ENCODE peak calls at places on chromosomes 1 and 21, in nine cellular contexts. A, V, K, R, C, W, J, I and X are unnamed samples.

GRCh38 chr1:25795955-25796806 is 3.8 kb upstream of the SELENON start:
- DNase-seq in A (no peak), C (no peak), R (peak), J (no peak), K (peak), W (no peak), V (no peak), I (no peak), X (no peak)

GRCh38 chr1:41849211-41849759 is 69.4 kb downstream of the HIVEP3 start:
- DNase-seq in A (no peak), I (no peak), J (no peak), K (no peak), R (no peak), W (no peak), C (no peak), V (no peak), X (no peak)

GRCh38 chr1:20154306-20154831 is 15.2 kb downstream of the PLA2G2F start:
- DNase-seq in I (no peak), C (no peak), V (no peak), J (no peak), A (no peak), K (no peak), R (no peak), W (no peak), X (no peak)

GRCh38 chr1:172646653-172647052 is 12.2 kb upstream of the FASLG start:
- DNase-seq in W (no peak), V (no peak), J (no peak), A (no peak), I (no peak), R (no peak), C (no peak), K (no peak), X (no peak)

GRCh38 chr1:15900662-15901279 is 53.3 kb downstream of the SPEN start:
- DNase-seq in I (no peak), V (no peak), K (no peak), A (no peak), W (no peak), J (no peak), R (no peak), C (no peak), X (no peak)

GRCh38 chr1:8352886-8353285 is 35.0 kb downstream of the SLC45A1 start:
- DNase-seq in R (no peak), W (no peak), A (no peak), V (no peak), C (no peak), K (no peak), I (no peak), J (no peak), X (no peak)

GRCh38 chr1:40706626-40707025 is 15.1 kb downstream of the NFYC start:
- DNase-seq in A (no peak), W (peak), I (no peak), C (no peak), R (no peak), K (no peak), J (no peak), V (no peak), X (no peak)

GRCh38 chr1:30300669-30301068 is 422.7 kb downstream of the MATN1 start:
- DNase-seq in I (no peak), A (no peak), C (no peak), W (no peak), J (no peak), V (no peak), K (peak), R (no peak), X (no peak)

GRCh38 chr1:9271268-9271667 is 21.4 kb upstream of the SPSB1 start:
- DNase-seq in R (no peak), A (no peak), K (no peak), J (no peak), C (no peak), V (no peak), W (peak), I (peak), X (no peak)

GRCh38 chr1:16251381-16251780 is 14.4 kb upstream of the CPLANE2 start:
- DNase-seq in V (no peak), K (no peak), C (no peak), W (no peak), I (no peak), A (no peak), J (no peak), R (no peak), X (no peak)

GRCh38 chr1:1599030-1599916 is 662 bp downstream of the FNDC10 start:
- DNase-seq in K (no peak), A (peak), C (peak), R (no peak), I (peak), J (peak), V (no peak), W (peak), X (no peak)

GRCh38 chr1:153506831-153507413 is 28.9 kb downstream of the S100A6 start:
- DNase-seq in J (no peak), I (no peak), A (peak), K (peak), R (peak), V (peak), W (peak), C (peak), X (peak)

GRCh38 chr1:225565845-225566244 is 87.1 kb downstream of the ENAH start:
- DNase-seq in V (no peak), A (peak), R (peak), K (no peak), C (no peak), I (no peak), J (peak), W (no peak), X (no peak)

GRCh38 chr1:155015527-155016230 is 13.1 kb downstream of the ZBTB7B start:
- DNase-seq in I (peak), J (no peak), A (no peak), V (no peak), C (no peak), W (no peak), K (no peak), R (no peak), X (no peak)

DNA sequence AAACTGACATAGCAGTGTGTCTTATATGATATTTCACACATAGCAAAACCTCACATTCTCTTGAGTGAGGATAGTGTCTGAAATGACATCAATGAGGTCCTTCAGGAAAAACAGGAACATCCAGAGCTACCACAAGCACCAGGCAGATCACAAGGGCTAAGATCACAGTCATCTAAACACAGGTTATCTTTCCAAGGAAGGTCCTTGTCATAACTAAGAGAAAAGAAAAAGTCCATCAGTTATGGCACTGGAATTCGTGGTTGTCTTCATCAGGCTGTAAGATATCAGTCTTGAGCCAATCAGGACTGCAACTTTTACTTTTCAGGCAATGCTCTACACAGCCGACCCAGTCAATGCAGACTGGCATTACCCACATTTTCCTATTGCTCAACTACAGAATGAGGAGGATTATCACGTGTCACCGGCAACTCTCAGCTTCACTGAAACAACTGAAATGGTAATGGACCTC is 26.4 kb downstream of the SORT1 start:
- DNase-seq in K (no peak), C (peak), V (no peak), A (peak), W (peak), R (no peak), J (peak), I (no peak), X (no peak)
- H3K27ac ChIP-seq in K (peak), C (peak), V (peak), A (peak), W (peak), R (peak), J (no peak), I (peak), X (peak)

GRCh38 chr21:37619464-37619974 is 252.9 kb downstream of the DYRK1A start:
- DNase-seq in R (no peak), K (no peak), A (no peak), V (no peak), J (no peak), I (no peak), C (peak), W (no peak), X (no peak)
- TF ChIP-seq CTCF in R (no peak), K (no peak), A (no peak), V (no peak), J (no peak), I (no peak), C (no peak), W (no peak), X (no peak)

GRCh38 chr1:211132681-211133392 is 1.1 kb downstream of the KCNH1 start:
- DNase-seq in W (no peak), K (no peak), A (no peak), I (no peak), R (no peak), C (no peak), J (no peak), V (no peak), X (no peak)

GRCh38 chr1:211133841-211134669 is at the start of gene KCNH1:
- DNase-seq in V (peak), A (peak), C (peak), R (peak), J (peak), I (peak), W (peak), K (peak), X (peak)

GRCh38 chr1:211129790-211130189 is 4.2 kb downstream of the KCNH1 start:
- DNase-seq in W (no peak), J (no peak), K (no peak), V (no peak), C (no peak), R (no peak), I (no peak), A (no peak), X (no peak)

GRCh38 chr1:211135342-211135950 is 1.5 kb upstream of the KCNH1 start:
- DNase-seq in K (no peak), C (no peak), J (peak), I (no peak), V (no peak), A (peak), W (peak), R (no peak), X (peak)

GRCh38 chr1:211133393-211133840 is 531 bp downstream of the KCNH1 start:
- DNase-seq in K (no peak), W (peak), R (peak), J (no peak), A (peak), V (no peak), I (peak), C (no peak), X (no peak)
- H3K4me3 ChIP-seq in K (peak), W (peak), R (peak), J (no peak), A (peak), V (peak), I (peak), C (peak), X (peak)

GRCh38 chr1:174971902-174972301 is 27.8 kb upstream of the CACYBP start:
- DNase-seq in V (no peak), W (no peak), K (no peak), R (no peak), I (no peak), C (no peak), A (no peak), J (no peak), X (no peak)
- H3K27ac ChIP-seq in V (no peak), W (no peak), K (no peak), R (no peak), I (no peak), C (no peak), A (no peak), J (no peak), X (no peak)

DNA sequence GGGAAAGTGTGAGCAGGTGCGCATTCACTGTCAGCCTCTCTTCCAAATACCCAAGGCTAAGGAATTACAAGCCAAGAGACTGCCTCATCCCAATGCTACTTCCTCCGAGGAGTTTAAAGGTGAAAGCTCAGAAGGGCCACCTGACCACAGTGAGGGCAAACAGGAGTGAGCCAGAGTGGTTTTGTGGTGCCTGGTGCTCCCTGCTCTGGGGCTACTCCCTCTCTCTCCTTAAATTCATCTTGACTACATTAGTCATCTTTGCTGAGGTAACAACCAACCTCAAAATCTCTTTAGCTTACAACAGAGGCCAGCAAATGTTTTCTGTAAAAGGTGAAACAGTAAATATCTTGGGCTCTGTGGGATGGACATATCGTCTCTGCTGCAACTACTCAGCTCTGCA is 14.2 kb upstream of the ZBTB8A start:
- DNase-seq in K (no peak), A (no peak), W (peak), V (no peak), C (no peak), J (no peak), I (no peak), R (no peak), X (no peak)
- TF ChIP-seq CTCF in K (no peak), A (no peak), W (no peak), V (no peak), C (no peak), J (no peak), I (no peak), R (no peak), X (no peak)

GRCh38 chr1:156592910-156593732 is 1.5 kb downstream of the NAXE start:
- DNase-seq in V (no peak), K (no peak), J (no peak), W (peak), I (no peak), R (no peak), C (no peak), A (no peak), X (no peak)
- H3K4me3 ChIP-seq in V (no peak), K (no peak), J (peak), W (no peak), I (no peak), R (peak), C (no peak), A (no peak), X (peak)